ENCODE peak calls at places on chromosome 22, in nine cellular contexts. I is stimulated activated CD4-positive, alpha-beta T cell treated with anti-CD3 and anti-CD28 coated beads, Interleukin-15, amount 100 ng/mL, for 1 hour; Y is EL; O is activated T-cell treated with anti-CD3 and anti-CD28 coated beads for 1 hour; G is epithelial cell of esophagus; S is cardiac muscle cell; U is activated CD4-positive, alpha-beta T cell treated with anti-CD3 and anti-CD28 coated beads, Interleukin-2, amount 50 U/mL, for 1 hour; J is T-helper 2 cell; K is T-cell. W is an unnamed sample.

GRCh38 chr22:30245181-30245984 is 1.2 kb downstream of the LIF start:
- DNase-seq in S (no peak), Y (no peak), I (no peak), K (no peak), G (no peak), O (no peak), J (no peak), U (no peak), W (no peak)

GRCh38 chr22:46984751-46985506 is 222.5 kb downstream of the TBC1D22A start:
- DNase-seq in Y (peak), I (no peak), U (no peak), S (peak), O (no peak), K (no peak), J (no peak), G (peak), W (peak)

GRCh38 chr22:17957683-17958082 is 66.7 kb downstream of the MICAL3 start:
- DNase-seq in O (no peak), S (peak), Y (no peak), I (no peak), K (no peak), G (no peak), U (no peak), J (no peak), W (no peak)

GRCh38 chr22:31104869-31105268 is 2.5 kb downstream of the SELENOM start:
- DNase-seq in J (no peak), O (no peak), I (no peak), K (no peak), G (peak), S (no peak), Y (no peak), U (no peak), W (no peak)

GRCh38 chr22:50209893-50210292 is 9.1 kb downstream of the SELENOO start:
- DNase-seq in K (peak), J (peak), G (peak), I (peak), Y (peak), O (peak), S (peak), U (peak), W (peak)

GRCh38 chr22:31241936-31242335 is 29.8 kb downstream of the LIMK2 start:
- DNase-seq in G (peak), Y (peak), K (no peak), U (no peak), O (no peak), J (no peak), I (no peak), S (peak), W (peak)

GRCh38 chr22:42768385-42769035 is 47.8 kb upstream of the A4GALT start:
- DNase-seq in Y (no peak), I (no peak), K (no peak), J (no peak), S (no peak), G (peak), U (no peak), O (no peak), W (no peak)

GRCh38 chr22:49764151-49764581 is 63.5 kb downstream of the BRD1 start:
- DNase-seq in J (no peak), O (no peak), S (no peak), Y (peak), G (no peak), I (no peak), K (no peak), U (no peak), W (no peak)

GRCh38 chr22:30241576-30242371 is 4.8 kb downstream of the LIF start:
- DNase-seq in U (no peak), Y (no peak), G (no peak), S (peak), I (no peak), J (no peak), O (no peak), K (no peak), W (no peak)

GRCh38 chr22:37060801-37061610 is 9.5 kb downstream of the KCTD17 start:
- DNase-seq in S (no peak), Y (no peak), K (no peak), U (no peak), I (no peak), O (no peak), G (no peak), J (peak), W (no peak)

GRCh38 chr22:23938328-23939016 is 22.5 kb downstream of the GSTT2B start:
- DNase-seq in I (no peak), G (no peak), O (no peak), Y (no peak), U (no peak), S (no peak), K (no peak), J (no peak), W (no peak)

GRCh38 chr22:19121631-19122142 is 525 bp downstream of the DGCR2 start:
- DNase-seq in S (peak), Y (peak), G (peak), O (no peak), J (no peak), K (no peak), I (peak), U (no peak), W (no peak)

GRCh38 chr22:19107730-19108074 is 14.5 kb downstream of the DGCR2 start:
- DNase-seq in O (no peak), S (no peak), G (no peak), K (no peak), J (no peak), I (no peak), Y (no peak), U (no peak), W (no peak)